ENCODE peak calls at places on chromosomes 3 and 15, in four cellular contexts. E is A549, F is suprapubic skin, B is Peyer's patch. X is an unnamed sample. For H3K4me1, the result is how much of the 10 kb centered on the place peaks cover.

GRCh38 chr15:59268199-59268979 is 61.7 kb downstream of the LDHAL6B start:
- DNase-seq in E (peak), F (no peak), B (no peak), X (no peak)

GRCh38 chr3:142213298-142213697 is 12.1 kb downstream of the GK5 start:
- DNase-seq in E (no peak), F (no peak), B (no peak), X (peak)

GRCh38 chr3:185069583-185070030 is 83.3 kb downstream of the C3orf70 start:
- DNase-seq in E (no peak), F (no peak), B (peak), X (no peak)

GRCh38 chr3:164940737-164941136 is 137.6 kb downstream of the SI start:
- DNase-seq in E (no peak), F (no peak), B (no peak), X (no peak)

GRCh38 chr3:13345284-13345683 is 74.8 kb downstream of the NUP210 start:
- DNase-seq in E (no peak), F (no peak), B (no peak), X (no peak)

GRCh38 chr3:123547881-123548534 is 36.8 kb downstream of the HACD2 start:
- DNase-seq in E (no peak), F (no peak), B (no peak), X (no peak)

GRCh38 chr3:4849136-4849535 is 130.1 kb upstream of the BHLHE40 start:
- DNase-seq in E (no peak), F (no peak), B (no peak), X (no peak)

GRCh38 chr3:194344012-194344411 is 7.1 kb downstream of the CPN2 start:
- DNase-seq in E (peak), F (no peak), B (peak), X (peak)

GRCh38 chr15:73777741-73778140 is 24.6 kb upstream of the INSYN1 start:
- DNase-seq in E (no peak), F (no peak), B (no peak), X (no peak)

GRCh38 chr3:13705051-13705450 is 156.1 kb downstream of the FBLN2 start:
- DNase-seq in E (no peak), F (peak), B (peak), X (no peak)

GRCh38 chr3:29072626-29073025 is 208.2 kb upstream of the RBMS3 start:
- DNase-seq in E (no peak), F (no peak), B (no peak), X (no peak)

GRCh38 chr3:123289336-123290106 is 87.8 kb downstream of the SEC22A start:
- DNase-seq in E (no peak), F (no peak), B (peak), X (no peak)

GRCh38 chr3:114274929-114275328 is 18.9 kb upstream of the TIGIT start:
- DNase-seq in E (peak), F (no peak), B (no peak), X (no peak)

GRCh38 chr3:14980689-14981088 is 33.3 kb downstream of the NR2C2 start:
- DNase-seq in E (no peak), F (no peak), B (no peak), X (no peak)

GRCh38 chr15:93107646-93108045 is 18.6 kb upstream of the RGMA start:
- DNase-seq in E (no peak), F (no peak), B (no peak), X (no peak)

GRCh38 chr3:72722930-72723726 is 125.1 kb downstream of the SHQ1 start:
- DNase-seq in E (peak), F (no peak), B (no peak), X (no peak)

GRCh38 chr3:117719316-117719926 is 1009.8 kb downstream of the TUSC7 start:
- DNase-seq in E (peak), F (no peak), B (no peak), X (no peak)

GRCh38 chr15:41904487-41905359 is 10.9 kb upstream of the SPTBN5 start:
- DNase-seq in E (peak), F (no peak), B (peak), X (peak)

GRCh38 chr3:72523409-72524172 is 324.7 kb downstream of the SHQ1 start:
- DNase-seq in E (no peak), F (no peak), B (peak), X (no peak)

GRCh38 chr3:192417012-192417411 is 310.3 kb downstream of the FGF12 start:
- DNase-seq in E (no peak), F (no peak), B (no peak), X (no peak)

GRCh38 chr3:12138044-12138443 is 20.7 kb downstream of the TIMP4 start:
- DNase-seq in E (peak), F (peak), B (no peak), X (no peak)

GRCh38 chr3:107674371-107674770 is 151.6 kb downstream of the BBX start:
- DNase-seq in E (no peak), F (no peak), B (no peak), X (no peak)

GRCh38 chr3:46205286-46205960 is 2.7 kb downstream of the CCR1 start:
- DNase-seq in E (no peak), F (no peak), B (no peak), X (no peak)
- TF ChIP-seq POLR2A in E (no peak), F (no peak), B (no peak), X (no peak)

DNA sequence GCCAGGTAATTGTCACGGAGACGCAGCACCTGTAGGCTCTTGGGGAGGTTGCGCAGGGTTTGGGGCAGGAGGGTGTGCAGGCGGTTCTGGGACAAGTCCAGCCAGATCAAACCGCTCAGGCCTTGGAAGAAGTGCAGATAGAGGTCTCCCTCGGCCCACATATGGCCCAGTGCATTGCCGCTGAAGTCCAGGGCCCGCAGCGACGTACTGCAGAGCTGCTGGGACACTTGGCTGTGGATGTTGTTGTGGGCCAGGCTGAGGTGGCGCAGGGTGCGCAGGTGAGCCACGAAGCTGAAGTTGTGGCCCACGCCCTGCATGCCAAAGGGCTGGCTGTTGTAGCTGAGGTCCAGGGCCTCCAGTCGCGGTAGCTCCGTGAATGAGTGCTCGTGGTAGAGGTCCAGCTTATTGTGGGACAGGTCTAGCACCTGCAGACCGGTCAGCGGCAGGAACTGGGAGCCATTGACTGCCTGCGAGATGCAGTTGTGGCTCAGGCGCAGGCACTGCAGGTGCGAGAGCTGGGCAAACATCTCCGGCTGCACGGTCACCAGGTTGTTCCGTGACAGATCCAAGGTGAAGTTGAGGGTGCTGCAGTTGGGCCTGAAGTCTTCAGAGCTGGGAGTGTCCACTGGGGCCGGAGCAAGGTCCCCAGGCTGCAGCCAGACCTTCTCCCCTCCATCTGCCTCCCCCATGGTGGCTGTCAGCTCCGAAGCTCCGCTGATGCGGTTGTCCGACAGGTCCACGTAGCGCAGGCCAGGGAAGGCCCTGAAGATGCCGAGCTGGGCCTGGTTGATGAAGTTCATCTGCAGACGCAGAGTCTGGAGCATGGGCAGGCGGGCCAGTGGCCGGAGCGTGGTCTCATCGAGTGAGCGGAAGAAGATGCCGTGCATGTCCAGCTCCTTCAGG is 2.9 kb downstream of the TLR9 start:
- DNase-seq in E (no peak), F (no peak), B (no peak), X (no peak)
- H3K4me1 ChIP-seq in E (under half), F (under half), B (under half), X (under half)

DNA sequence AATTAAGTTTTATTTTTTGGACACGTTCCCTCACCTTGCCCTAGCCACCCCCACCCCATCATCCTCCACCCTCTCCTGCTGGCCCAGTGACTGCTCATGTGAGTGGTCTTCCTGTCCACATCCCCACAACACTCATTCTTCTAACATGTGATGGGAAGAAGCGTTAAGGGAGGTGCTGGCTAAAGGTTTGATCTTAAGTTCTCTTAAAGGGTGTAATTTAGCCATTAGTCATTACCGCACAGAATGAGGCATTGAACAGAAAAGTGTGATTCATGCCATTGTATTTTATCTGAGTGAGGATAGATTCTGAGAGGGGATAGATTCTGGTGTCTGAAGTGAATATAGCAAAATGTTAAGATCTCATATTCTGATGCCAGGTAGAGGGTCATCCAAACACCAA is 272.9 kb upstream of the TPM1 start:
- DNase-seq in E (no peak), F (no peak), B (no peak), X (no peak)
- TF ChIP-seq POLR2A in E (no peak), F (no peak), B (no peak), X (no peak)

GRCh38 chr3:157111578-157111977 is 48.4 kb downstream of the CCNL1 start:
- DNase-seq in E (no peak), F (no peak), B (no peak), X (no peak)
- H3K4me1 ChIP-seq in E (under half), F (under half), B (under half), X (under half)

DNA sequence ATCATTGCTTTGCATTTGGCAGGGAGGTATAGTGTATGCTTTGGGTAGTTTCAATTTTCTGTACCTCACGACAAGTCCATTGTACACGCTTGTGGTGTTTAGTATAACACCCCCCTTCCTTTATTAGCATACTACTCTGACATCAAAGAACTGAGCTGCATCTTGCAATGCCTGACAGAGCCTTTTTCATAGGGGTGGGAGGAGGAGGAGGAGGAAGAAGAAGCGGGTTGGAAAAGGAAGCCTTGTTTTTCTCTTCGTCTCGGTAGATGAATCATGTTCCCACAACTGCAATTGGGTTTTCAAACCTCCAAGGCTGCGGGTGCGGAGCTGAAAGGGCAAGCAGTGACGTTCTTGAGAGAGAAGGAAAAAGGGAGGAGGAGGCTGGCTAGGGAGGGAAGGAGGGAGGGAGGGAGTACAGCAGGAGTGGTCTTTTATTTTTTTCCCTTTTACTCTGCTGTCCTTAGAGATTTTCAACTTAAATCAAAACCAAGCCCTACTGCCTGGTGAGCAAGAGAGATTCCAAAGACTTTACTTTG is 175.7 kb downstream of the KLHL25 start:
- DNase-seq in E (peak), F (peak), B (no peak), X (peak)
- TF ChIP-seq POLR2A in E (no peak), F (peak), B (no peak), X (peak)

GRCh38 chr15:101122266-101122665 is 129.6 kb downstream of the CHSY1 start:
- DNase-seq in E (no peak), F (no peak), B (no peak), X (no peak)
- H3K4me1 ChIP-seq in E (under half), F (under half), B (under half), X (under half)

GRCh38 chr3:138670409-138670808 is 61.8 kb downstream of the FAIM start:
- DNase-seq in E (no peak), F (no peak), B (no peak), X (no peak)
- TF ChIP-seq POLR2A in E (no peak), F (no peak), B (no peak), X (no peak)

DNA sequence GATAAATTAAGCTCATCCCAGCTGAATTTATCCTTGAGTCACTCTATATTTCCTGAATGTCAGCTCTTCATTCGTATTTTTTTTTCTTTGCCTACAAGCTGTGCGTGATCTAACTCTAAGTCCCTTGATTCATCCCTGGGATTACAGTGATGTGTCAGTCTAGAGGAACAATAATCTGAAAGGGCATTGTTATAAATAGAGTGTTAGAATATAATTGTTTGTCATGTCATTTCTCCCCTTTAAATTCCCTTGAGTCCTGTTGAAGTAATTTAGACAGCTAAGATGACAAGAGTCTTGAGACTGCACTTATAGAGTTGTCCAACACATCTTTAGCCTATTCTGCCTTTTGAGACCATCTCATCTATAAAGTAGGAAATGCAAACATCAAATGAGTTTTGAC is 621.8 kb downstream of the ZIC1 start:
- DNase-seq in E (no peak), F (no peak), B (no peak), X (no peak)
- H3K4me1 ChIP-seq in E (under half), F (under half), B (under half), X (under half)

GRCh38 chr3:82610236-82610635 is 848.8 kb upstream of the GBE1 start:
- DNase-seq in E (no peak), F (no peak), B (no peak), X (no peak)
- TF ChIP-seq POLR2A in E (no peak), F (no peak), B (no peak), X (no peak)

DNA sequence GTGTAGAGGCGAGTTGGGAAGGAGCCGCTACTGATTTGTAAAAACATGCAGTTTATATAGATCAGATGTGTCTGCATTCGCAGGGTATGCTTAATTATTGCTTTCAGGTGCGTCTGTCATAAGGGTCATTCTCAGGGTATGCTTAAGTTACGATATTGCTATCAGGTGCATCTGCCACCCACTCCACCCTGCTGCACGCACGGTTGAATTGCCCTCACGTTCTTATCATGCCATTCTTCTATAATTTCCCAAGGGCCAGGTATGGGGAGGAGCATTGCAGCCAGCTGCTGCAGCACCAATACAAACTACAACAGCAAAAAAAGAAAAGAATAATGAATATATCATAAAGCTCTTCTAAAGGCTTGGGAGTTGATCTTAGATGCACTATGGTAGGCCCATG is 230.0 kb downstream of the KBTBD8 start:
- DNase-seq in E (no peak), F (no peak), B (no peak), X (no peak)
- H3K4me1 ChIP-seq in E (under half), F (under half), B (under half), X (under half)

X was measured in tibial nerve.